ENCODE peak calls at places on chromosomes 16 and 17, in nine cellular contexts. O is stimulated activated CD8-positive, alpha-beta memory T cell treated with anti-CD3 and anti-CD28 coated beads, Interleukin-15, amount 100 ng/mL, for 24 hours; Z is left cardiac atrium; U is globus pallidus; C is AG09319; Y is stimulated activated CD4-positive, alpha-beta T cell treated with anti-CD3 and anti-CD28 coated beads, Interleukin-12 subunit alpha, Interleukin-12 subunit beta, amount 100 ng/mL, for 4 hours; T is naive B cell; N is erythroblast; D is activated CD4-positive, alpha-beta T cell treated with anti-CD3 and anti-CD28 coated beads for 1 hour. V is an unnamed sample.

GRCh38 chr16:50154369-50154947 is 1.4 kb downstream of the TENT4B start:
- DNase-seq in O (no peak), U (peak; percentile 39), Z (no peak), C (no peak), N (peak; percentile 45), Y (no peak), D (no peak), T (no peak), V (no peak)

GRCh38 chr17:69551212-69552010 is 136.9 kb downstream of the MAP2K6 start:
- DNase-seq in C (no peak), N (no peak), D (no peak), Z (no peak), U (no peak), Y (no peak), T (no peak), O (no peak), V (no peak)

GRCh38 chr16:4850211-4850610 is 2.9 kb downstream of the UBN1 start:
- DNase-seq in C (no peak), N (peak; percentile 27), T (no peak), Y (no peak), U (no peak), D (no peak), O (no peak), Z (no peak), V (no peak)

GRCh38 chr17:8869416-8869815 is 1.9 kb upstream of the PIK3R6 start:
- DNase-seq in O (no peak), T (no peak), U (no peak), Z (no peak), C (no peak), D (no peak), N (no peak), Y (no peak), V (no peak)

GRCh38 chr17:73140531-73140930 is 24.3 kb upstream of the SSTR2 start:
- DNase-seq in O (no peak), N (no peak), C (no peak), Z (no peak), U (no peak), D (no peak), T (no peak), Y (no peak), V (no peak)

GRCh38 chr17:4747847-4748246 is 8.1 kb upstream of the CXCL16 start:
- DNase-seq in D (no peak), C (no peak), N (no peak), O (no peak), T (no peak), Z (no peak), Y (no peak), U (peak; percentile 57), V (no peak)

GRCh38 chr16:83771306-83771942 is 36.4 kb upstream of the HSBP1 start:
- DNase-seq in T (no peak), D (no peak), C (no peak), N (no peak), Z (peak; percentile 77), Y (no peak), U (peak; percentile 77), O (no peak), V (no peak)

GRCh38 chr16:23941025-23941424 is 105.2 kb downstream of the PRKCB start:
- DNase-seq in T (no peak), U (no peak), O (no peak), D (no peak), Z (no peak), N (no peak), Y (no peak), C (no peak), V (no peak)

GRCh38 chr17:5837055-5837491 is 233.1 kb upstream of the WSCD1 start:
- DNase-seq in N (no peak), U (no peak), O (no peak), Z (no peak), Y (no peak), D (no peak), T (no peak), C (no peak), V (no peak)

GRCh38 chr16:49592507-49593422 is 219.2 kb downstream of the C16orf78 start:
- DNase-seq in Z (no peak), T (peak; percentile 11), C (no peak), N (peak; percentile 49), O (no peak), Y (peak; percentile 27), D (no peak), U (no peak), V (peak; percentile 9)

GRCh38 chr16:46801428-46802049 is 29.4 kb downstream of the C16orf87 start:
- DNase-seq in Z (no peak), C (no peak), Y (no peak), T (no peak), O (no peak), U (no peak), N (peak; percentile 16), D (no peak), V (no peak)

GRCh38 chr16:74760007-74760767 is 14.4 kb downstream of the FA2H start:
- DNase-seq in Z (no peak), N (no peak), C (no peak), O (no peak), Y (no peak), T (no peak), D (no peak), U (no peak), V (no peak)

GRCh38 chr17:71402661-71403141 is 718.1 kb upstream of the SOX9 start:
- DNase-seq in Z (no peak), T (no peak), Y (no peak), N (no peak), O (no peak), C (no peak), U (no peak), D (no peak), V (no peak)

GRCh38 chr17:73304971-73305786 is 6.6 kb downstream of the CDC42EP4 start:
- DNase-seq in T (no peak), C (no peak), N (peak; percentile 82), Y (no peak), D (no peak), O (no peak), Z (peak; percentile 87), U (peak; percentile 37), V (no peak)

GRCh38 chr17:51214920-51215319 is 44.9 kb downstream of the MBTD1 start:
- DNase-seq in D (no peak), N (no peak), C (no peak), U (no peak), T (no peak), Y (no peak), Z (no peak), O (no peak), V (no peak)

GRCh38 chr16:12639044-12639443 is 164.6 kb downstream of the CPPED1 start:
- DNase-seq in U (no peak), C (no peak), N (peak; percentile 5), Y (no peak), D (no peak), T (no peak), Z (no peak), O (no peak), V (no peak)

GRCh38 chr17:50632637-50633036 is 2.0 kb upstream of the ABCC3 start:
- DNase-seq in N (no peak), C (no peak), Z (no peak), Y (no peak), O (no peak), T (no peak), U (no peak), D (no peak), V (no peak)

GRCh38 chr17:81652901-81653771 is 3.2 kb downstream of the PDE6G start:
- DNase-seq in T (no peak), Z (no peak), C (no peak), U (no peak), N (peak; percentile 19), Y (no peak), O (no peak), D (no peak), V (no peak)

GRCh38 chr16:2955779-2956565 is 8.1 kb upstream of the KREMEN2 start:
- DNase-seq in C (no peak), N (no peak), O (no peak), D (no peak), Z (no peak), T (no peak), U (no peak), Y (no peak), V (no peak)

GRCh38 chr17:9677932-9678331 is 32.6 kb downstream of the USP43 start:
- DNase-seq in D (no peak), Z (no peak), C (no peak), U (no peak), Y (no peak), N (no peak), T (no peak), O (no peak), V (no peak)

GRCh38 chr17:82547981-82548380 is 28.4 kb downstream of the FOXK2 start:
- DNase-seq in O (no peak), N (no peak), Z (no peak), Y (no peak), C (no peak), D (no peak), T (no peak), U (no peak), V (no peak)

GRCh38 chr17:1223662-1224061 is 43.9 kb upstream of the ABR start:
- DNase-seq in O (no peak), Z (no peak), N (no peak), Y (no peak), T (no peak), D (no peak), U (no peak), C (no peak), V (no peak)

GRCh38 chr16:4945560-4946502 is 8.9 kb upstream of the PPL start:
- DNase-seq in D (no peak), N (peak; percentile 34), T (no peak), O (no peak), C (no peak), Z (peak; percentile 45), Y (no peak), U (no peak), V (no peak)

GRCh38 chr16:11586856-11587642 is at the start of gene LITAF:
- DNase-seq in D (peak; percentile 33), C (peak; percentile 24), U (peak; percentile 60), T (peak; percentile 65), N (peak; percentile 56), Y (peak; percentile 57), O (no peak), Z (peak; percentile 74), V (peak; percentile 49)

GRCh38 chr17:44176257-44176656 is 5.8 kb downstream of the ASB16 start:
- DNase-seq in T (no peak), U (no peak), Y (no peak), C (no peak), Z (no peak), O (no peak), D (no peak), N (no peak), V (no peak)

GRCh38 chr16:68778551-68779231 is 41.6 kb downstream of the CDH1 start:
- DNase-seq in U (no peak), O (no peak), Z (no peak), D (no peak), T (no peak), Y (no peak), C (no peak), N (peak; percentile 25), V (no peak)

GRCh38 chr17:57652811-57653210 is 92.3 kb downstream of the CCDC182 start:
- DNase-seq in T (no peak), N (no peak), C (no peak), Z (no peak), Y (no peak), D (no peak), O (no peak), U (no peak), V (no peak)

GRCh38 chr17:17154981-17155380 is 51.2 kb downstream of the PLD6 start:
- DNase-seq in N (no peak), Z (no peak), C (no peak), O (no peak), Y (no peak), U (no peak), T (no peak), D (no peak), V (no peak)

V was measured in activated T-cell treated with anti-CD3 and anti-CD28 coated beads for 1 hour.